ENCODE peak calls at places on chromosome 11, in seven cellular contexts. R, K, H, P, N, J and U are unnamed samples.

GRCh38 chr11:114820621-114821020 is 142.3 kb downstream of the NXPE2 start:
- DNase-seq in R (no peak), K (no peak), H (no peak), P (no peak), N (no peak), J (no peak), U (no peak)

GRCh38 chr11:1656670-1657069 is 27.1 kb downstream of the KRTAP5-5 start:
- DNase-seq in R (no peak), K (no peak), H (peak; percentile 11), P (no peak), N (no peak), J (no peak), U (no peak)

GRCh38 chr11:69704508-69705245 is 855 bp upstream of the FGF19 start:
- DNase-seq in R (peak; percentile 94), K (no peak), H (no peak), P (no peak), N (no peak), J (no peak), U (no peak)

GRCh38 chr11:102666331-102666957 is 39.1 kb downstream of the MMP27 start:
- DNase-seq in R (peak; percentile 79), K (peak; percentile 55), H (no peak), P (no peak), N (peak; percentile 52), J (peak; percentile 46), U (peak; percentile 56)

GRCh38 chr11:128365044-128365443 is 222.3 kb downstream of the ETS1 start:
- DNase-seq in R (peak; percentile 51), K (peak; percentile 75), H (no peak), P (no peak), N (peak; percentile 74), J (peak; percentile 65), U (peak; percentile 34)

GRCh38 chr11:2311456-2312201 is 9.8 kb downstream of the TSPAN32 start:
- DNase-seq in R (no peak), K (no peak), H (peak; percentile 55), P (no peak), N (no peak), J (no peak), U (no peak)

GRCh38 chr11:46350695-46351094 is 3.4 kb downstream of the DGKZ start:
- DNase-seq in R (no peak), K (no peak), H (no peak), P (no peak), N (no peak), J (no peak), U (no peak)

GRCh38 chr11:35932121-35932520 is 11.7 kb upstream of the LDLRAD3 start:
- DNase-seq in R (no peak), K (no peak), H (no peak), P (no peak), N (no peak), J (no peak), U (no peak)

GRCh38 chr11:82631722-82632630 is 101.7 kb downstream of the FAM181B start:
- DNase-seq in R (peak; percentile 26), K (no peak), H (no peak), P (no peak), N (peak; percentile 26), J (no peak), U (no peak)

GRCh38 chr11:69215784-69216415 is 60.2 kb downstream of the SMIM38 start:
- DNase-seq in R (no peak), K (peak; percentile 48), H (peak; percentile 45), P (peak; percentile 65), N (peak; percentile 17), J (peak; percentile 25), U (no peak)

GRCh38 chr11:72222907-72223614 is 1.5 kb upstream of the INPPL1 start:
- DNase-seq in R (peak; percentile 97), K (peak; percentile 87), H (peak; percentile 97), P (peak; percentile 93), N (peak; percentile 76), J (peak; percentile 81), U (peak; percentile 99)

GRCh38 chr11:110479445-110480101 is 49.8 kb downstream of the FDX1 start:
- DNase-seq in R (peak; percentile 64), K (peak; percentile 64), H (no peak), P (no peak), N (peak; percentile 65), J (no peak), U (peak; percentile 13)

GRCh38 chr11:15589070-15589626 is 474.4 kb downstream of the INSC start:
- DNase-seq in R (peak; percentile 91), K (no peak), H (no peak), P (no peak), N (no peak), J (no peak), U (no peak)

GRCh38 chr11:126661051-126661450 is 305.6 kb downstream of the ST3GAL4 start:
- DNase-seq in R (no peak), K (peak; percentile 27), H (no peak), P (no peak), N (no peak), J (no peak), U (no peak)

GRCh38 chr11:11279956-11280689 is 72.9 kb downstream of the CSNK2A3 start:
- DNase-seq in R (peak; percentile 94), K (no peak), H (no peak), P (no peak), N (no peak), J (no peak), U (peak; percentile 43)

GRCh38 chr11:6693342-6694228 is 10.4 kb upstream of the MRPL17 start:
- DNase-seq in R (peak; percentile 87), K (peak; percentile 66), H (peak; percentile 82), P (peak; percentile 66), N (peak; percentile 97), J (peak; percentile 88), U (no peak)

GRCh38 chr11:37504066-37504611 is 906.1 kb upstream of the RAG2 start:
- DNase-seq in R (peak; percentile 59), K (peak; percentile 52), H (no peak), P (no peak), N (peak; percentile 88), J (peak; percentile 94), U (no peak)

GRCh38 chr11:2697871-2698270 is 1.9 kb downstream of the KCNQ1OT1 start:
- DNase-seq in R (no peak), K (no peak), H (no peak), P (no peak), N (no peak), J (no peak), U (no peak)

GRCh38 chr11:12506502-12506921 is 129.1 kb downstream of the PARVA start:
- DNase-seq in R (peak; percentile 24), K (peak; percentile 54), H (no peak), P (no peak), N (peak; percentile 80), J (peak; percentile 79), U (no peak)

GRCh38 chr11:128845334-128845780 is 21.7 kb downstream of the KCNJ1 start:
- DNase-seq in R (no peak), K (no peak), H (no peak), P (no peak), N (no peak), J (no peak), U (peak; percentile 78)

GRCh38 chr11:73376168-73376802 is at the start of gene RELT:
- DNase-seq in R (peak; percentile 97), K (peak; percentile 89), H (peak; percentile 93), P (peak; percentile 63), N (peak; percentile 85), J (peak; percentile 82), U (peak; percentile 95)

GRCh38 chr11:129321076-129321475 is 54.6 kb upstream of the BARX2 start:
- DNase-seq in R (peak; percentile 74), K (no peak), H (no peak), P (no peak), N (no peak), J (no peak), U (no peak)

GRCh38 chr11:69157156-69157821 is 1.6 kb downstream of the SMIM38 start:
- DNase-seq in R (peak; percentile 79), K (peak; percentile 50), H (no peak), P (no peak), N (peak; percentile 17), J (no peak), U (no peak)

GRCh38 chr11:35554491-35555237 is 29.2 kb upstream of the PAMR1 start:
- DNase-seq in R (peak; percentile 42), K (peak; percentile 77), H (no peak), P (no peak), N (no peak), J (peak; percentile 56), U (no peak)

DNA sequence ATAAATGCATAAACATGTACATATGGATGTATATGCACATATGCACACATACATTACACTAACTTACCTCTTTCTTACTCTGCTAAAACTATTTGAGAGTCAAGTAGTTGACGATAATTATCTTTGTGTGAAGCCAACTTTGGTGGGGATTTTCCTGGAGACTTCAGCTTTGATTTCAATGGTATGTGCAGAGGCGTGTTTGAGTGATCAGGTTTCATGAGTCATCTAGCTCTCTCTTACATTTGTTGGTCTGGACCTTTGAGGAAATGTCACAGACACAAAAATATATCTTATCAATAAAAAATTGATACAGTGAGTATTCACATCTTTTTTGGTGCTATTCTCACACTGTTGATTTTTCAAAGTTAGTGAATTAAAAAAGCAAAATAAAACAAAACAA is 769.0 kb upstream of the LUZP2 start:
- DNase-seq in R (peak; percentile 0), K (peak; percentile 4), H (no peak), P (no peak), N (peak; percentile 50), J (no peak), U (no peak)
- TF ChIP-seq CTCF in R (no peak), K (no peak), H (no peak), P (no peak), N (no peak), J (no peak), U (no peak)

GRCh38 chr11:104694259-104695070 is 203.8 kb downstream of the CASP12 start:
- DNase-seq in R (no peak), K (peak; percentile 62), H (no peak), P (no peak), N (peak; percentile 88), J (no peak), U (no peak)

GRCh38 chr11:104691129-104691528 is 207.1 kb downstream of the CASP12 start:
- DNase-seq in R (no peak), K (no peak), H (no peak), P (no peak), N (peak; percentile 19), J (no peak), U (no peak)

GRCh38 chr11:104690243-104690642 is 208.0 kb downstream of the CASP12 start:
- DNase-seq in R (no peak), K (peak; percentile 6), H (no peak), P (no peak), N (peak; percentile 51), J (no peak), U (no peak)
- TF ChIP-seq CTCF in R (no peak), K (no peak), H (no peak), P (no peak), N (no peak), J (no peak), U (no peak)

GRCh38 chr11:57763568-57763967 is 2.0 kb downstream of the CTNND1 start:
- DNase-seq in R (peak; percentile 64), K (peak; percentile 47), H (no peak), P (no peak), N (peak; percentile 59), J (peak; percentile 55), U (no peak)
- TF ChIP-seq CTCF in R (peak; percentile 46), K (peak; percentile 62), H (peak; percentile 18), P (no peak), N (peak; percentile 52), J (peak; percentile 61), U (no peak)

DNA sequence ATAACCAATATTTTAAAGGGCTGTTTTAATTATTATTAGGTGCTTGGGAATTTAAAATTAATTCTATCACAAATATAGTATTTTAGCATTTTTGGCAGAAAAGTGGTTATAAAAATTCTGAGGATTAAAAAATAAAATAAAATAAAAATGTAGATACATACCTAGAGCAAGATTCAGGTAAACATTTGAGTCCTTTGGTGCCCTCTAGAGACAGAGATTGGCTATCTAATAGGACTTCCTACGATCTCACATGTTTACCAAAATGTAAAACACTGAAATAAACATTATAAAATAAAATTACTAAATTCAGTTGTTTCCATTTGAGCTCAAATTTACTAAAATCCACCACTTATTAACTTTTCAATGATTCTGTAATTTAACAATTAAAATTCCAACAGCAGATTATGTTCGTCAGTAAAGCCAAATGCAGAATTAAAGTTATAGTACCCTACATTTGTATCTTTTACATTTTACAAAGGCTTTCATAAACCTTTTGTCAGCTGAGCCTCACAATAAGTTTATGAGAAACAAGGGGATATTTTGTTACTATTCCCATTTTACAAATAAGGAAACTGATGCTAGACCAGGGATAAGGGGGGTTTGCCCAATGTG is 27.7 kb downstream of the SLC36A4 start:
- DNase-seq in R (peak; percentile 10), K (peak; percentile 12), H (no peak), P (no peak), N (peak; percentile 52), J (peak; percentile 29), U (peak; percentile 32)
- TF ChIP-seq CTCF in R (peak; percentile 56), K (peak; percentile 48), H (no peak), P (no peak), N (peak; percentile 53), J (peak; percentile 78), U (peak; percentile 78)